ENCODE peak calls at places on chromosomes 12 and 14, in nine cellular contexts. D is mesothelial cell of epicardium, I is psoas muscle, S is RWPE1, Q is nephron progenitor cell, T is retinal pigment epithelial cell, K is PC-3, O is cardiac fibroblast, E is glutamatergic neuron. X is an unnamed sample.

GRCh38 chr12:39574785-39575497 is 44.7 kb downstream of the ABCD2 start:
- DNase-seq in D (no peak), I (no peak), S (no peak), Q (no peak), T (no peak), K (no peak), O (no peak), E (no peak), X (peak)

GRCh38 chr14:92263681-92264080 is 59.3 kb upstream of the SLC24A4 start:
- DNase-seq in D (no peak), I (no peak), S (no peak), Q (no peak), T (no peak), K (peak), O (no peak), E (no peak), X (no peak)

GRCh38 chr12:31629756-31630732 is 29.4 kb upstream of the ETFBKMT start:
- DNase-seq in D (no peak), I (peak), S (no peak), Q (peak), T (peak), K (no peak), O (peak), E (no peak), X (peak)

GRCh38 chr14:70955543-70956480 is 48.6 kb downstream of the PCNX1 start:
- DNase-seq in D (no peak), I (no peak), S (peak), Q (no peak), T (no peak), K (peak), O (peak), E (no peak), X (peak)

GRCh38 chr14:29925106-29925722 is 2.4 kb downstream of the PRKD1 start:
- DNase-seq in D (no peak), I (no peak), S (no peak), Q (no peak), T (no peak), K (no peak), O (peak), E (no peak), X (peak)

GRCh38 chr12:59005195-59005961 is 85.1 kb upstream of the LRIG3 start:
- DNase-seq in D (no peak), I (no peak), S (no peak), Q (no peak), T (no peak), K (no peak), O (peak), E (no peak), X (peak)

GRCh38 chr12:2615665-2616387 is 178.9 kb upstream of the FKBP4 start:
- DNase-seq in D (no peak), I (no peak), S (no peak), Q (no peak), T (no peak), K (no peak), O (peak), E (no peak), X (peak)

GRCh38 chr12:109715310-109716091 is 1.9 kb downstream of the FAM222A start:
- DNase-seq in D (no peak), I (peak), S (no peak), Q (peak), T (no peak), K (no peak), O (no peak), E (peak), X (no peak)

GRCh38 chr12:19085090-19085489 is 44.4 kb upstream of the PLEKHA5 start:
- DNase-seq in D (no peak), I (no peak), S (no peak), Q (no peak), T (no peak), K (no peak), O (peak), E (no peak), X (peak)
- TF ChIP-seq CTCF in D (no peak), I (no peak), S (no peak), Q (no peak), T (no peak), K (no peak), O (no peak), E (no peak), X (no peak)

GRCh38 chr12:102917026-102917787 is at the start of gene PAH:
- DNase-seq in D (no peak), I (no peak), S (no peak), Q (peak), T (no peak), K (no peak), O (no peak), E (no peak), X (no peak)
- TF ChIP-seq CTCF in D (no peak), I (no peak), S (no peak), Q (no peak), T (no peak), K (no peak), O (no peak), E (no peak), X (no peak)

GRCh38 chr12:51147309-51147708 is 25.6 kb downstream of the TFCP2 start:
- DNase-seq in D (no peak), I (no peak), S (no peak), Q (no peak), T (no peak), K (no peak), O (no peak), E (no peak), X (no peak)
- TF ChIP-seq CTCF in D (no peak), I (no peak), S (no peak), Q (no peak), T (no peak), K (no peak), O (no peak), E (no peak), X (no peak)

DNA sequence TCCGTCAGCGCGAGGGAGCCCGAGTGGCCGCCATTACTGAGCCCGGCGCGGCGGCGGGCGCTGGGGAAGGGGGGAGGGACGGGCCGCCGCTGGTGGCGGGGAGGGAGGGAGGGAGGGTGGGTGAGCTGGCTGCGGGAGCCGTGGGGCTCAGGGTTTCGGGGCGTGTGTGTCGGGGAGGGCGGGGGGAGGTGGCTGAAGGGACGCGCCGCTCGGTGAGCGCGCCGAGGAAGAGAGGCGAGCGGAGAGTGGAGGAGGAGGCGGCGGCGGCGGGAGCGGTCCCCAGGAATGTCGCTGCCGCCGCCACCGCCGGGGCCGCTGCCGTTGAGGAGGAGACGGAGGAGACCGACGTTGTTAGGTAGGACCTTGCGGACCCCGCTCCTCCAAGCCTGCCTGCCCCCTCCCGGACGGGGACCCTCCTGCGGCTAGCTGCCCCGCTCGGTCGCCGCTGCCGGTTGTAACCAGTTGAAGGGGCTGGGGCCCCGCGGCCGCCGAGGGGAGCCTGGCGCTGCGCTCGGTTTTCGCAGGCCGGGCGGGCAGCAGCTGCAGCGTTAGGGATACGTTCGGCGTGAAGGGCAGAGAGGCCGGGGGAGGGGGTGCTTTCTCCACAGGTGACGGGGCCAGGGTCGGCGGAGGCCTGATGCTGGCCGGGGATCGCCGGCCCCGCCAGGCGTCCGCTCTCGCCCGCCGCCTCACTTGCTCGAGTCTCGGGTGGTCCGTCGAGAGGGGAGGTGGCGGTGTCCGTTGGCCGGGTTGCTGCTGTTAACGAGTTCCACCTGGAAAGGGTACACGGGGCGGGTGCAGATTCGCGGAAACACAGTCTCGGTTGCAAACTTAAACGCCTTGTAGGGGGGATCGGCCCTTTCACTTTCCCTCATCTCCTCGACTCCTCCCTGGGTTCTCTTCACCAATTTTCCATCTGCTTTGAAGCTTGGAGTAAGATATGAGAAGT is at the start of gene ARHGAP5:
- DNase-seq in D (peak), I (no peak), S (peak), Q (peak), T (no peak), K (no peak), O (peak), E (peak), X (peak)
- TF ChIP-seq CTCF in D (no peak), I (peak), S (no peak), Q (no peak), T (peak), K (no peak), O (no peak), E (no peak), X (no peak)

X was measured in fibroblast of mammary gland.